ENCODE peak calls at places on chromosomes 7 and 10, in four cellular contexts. W, Z, B and T are unnamed samples.

GRCh38 chr7:77327067-77327931 is 88.8 kb downstream of the GSAP start:
- DNase-seq in W (no peak), Z (peak; percentile 70), B (peak; percentile 25), T (no peak)

GRCh38 chr7:20354825-20355466 is 24.2 kb downstream of the ITGB8 start:
- DNase-seq in W (no peak), Z (no peak), B (no peak), T (no peak)

GRCh38 chr10:125151824-125152634 is 8.3 kb downstream of the CTBP2 start:
- DNase-seq in W (no peak), Z (no peak), B (no peak), T (no peak)

GRCh38 chr7:100728196-100728595 is 5.2 kb upstream of the ZAN start:
- DNase-seq in W (no peak), Z (no peak), B (no peak), T (no peak)

GRCh38 chr7:92255308-92255707 is 9.5 kb downstream of the ANKIB1 start:
- DNase-seq in W (no peak), Z (no peak), B (no peak), T (no peak)

GRCh38 chr7:12759112-12759511 is 71.7 kb downstream of the ARL4A start:
- DNase-seq in W (no peak), Z (no peak), B (no peak), T (no peak)

GRCh38 chr10:11225935-11226334 is 208.3 kb downstream of the CELF2 start:
- DNase-seq in W (no peak), Z (no peak), B (no peak), T (peak; percentile 52)

GRCh38 chr7:2525161-2525930 is 5.8 kb downstream of the LFNG start:
- DNase-seq in W (no peak), Z (no peak), B (no peak), T (peak; percentile 36)

GRCh38 chr10:18312385-18313145 is 172.3 kb downstream of the CACNB2 start:
- DNase-seq in W (peak; percentile 15), Z (peak; percentile 64), B (peak; percentile 49), T (peak; percentile 14)

GRCh38 chr7:116689787-116690186 is 17.8 kb downstream of the MET start:
- DNase-seq in W (no peak), Z (no peak), B (no peak), T (no peak)

GRCh38 chr10:65335311-65335710 is 1590.5 kb upstream of the LRRTM3 start:
- DNase-seq in W (no peak), Z (no peak), B (no peak), T (no peak)

DNA sequence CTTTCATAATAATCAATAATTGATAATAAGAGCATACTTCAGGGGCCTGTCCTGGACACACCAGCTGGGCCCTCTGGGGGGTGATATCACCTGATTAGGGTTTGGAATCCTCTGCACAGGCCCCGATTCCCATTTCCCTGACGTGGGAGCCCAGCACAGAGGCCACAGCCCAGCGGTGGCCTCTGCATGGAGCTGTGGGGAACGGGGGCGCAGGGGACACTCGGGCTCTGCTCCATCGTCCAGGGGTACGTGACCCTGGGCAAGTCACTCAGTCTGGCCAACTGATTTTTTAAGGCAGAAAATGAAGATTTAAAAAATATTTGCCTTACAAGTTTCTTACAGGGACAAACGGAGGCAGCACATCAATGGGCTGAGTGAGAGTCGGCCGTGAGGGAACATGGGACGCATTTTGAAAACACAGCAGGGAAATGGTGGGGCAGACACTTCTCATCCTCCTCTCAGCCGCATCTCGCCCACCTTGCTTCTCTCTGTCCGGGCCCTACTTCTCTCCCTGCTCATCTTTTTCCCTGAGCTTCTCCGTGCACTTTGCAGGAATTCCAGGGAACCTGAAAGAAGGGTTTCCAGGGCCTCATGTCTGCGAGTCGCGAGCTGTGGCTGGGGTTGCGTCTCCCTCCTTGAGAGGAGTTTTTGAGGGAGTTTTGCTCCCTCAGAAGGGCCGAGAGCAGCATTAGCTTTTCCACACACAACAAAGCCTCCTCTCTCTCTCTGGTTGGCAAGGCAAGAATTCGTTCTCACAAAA is 311.9 kb downstream of the WDR37 start:
- DNase-seq in W (no peak), Z (peak; percentile 17), B (no peak), T (no peak)
- TF ChIP-seq ELF1 in W (no peak), Z (no peak), B (no peak), T (no peak)

GRCh38 chr10:23340346-23340745 is 4.3 kb downstream of the C10orf67 start:
- DNase-seq in W (no peak), Z (no peak), B (no peak), T (no peak)

GRCh38 chr10:23341004-23341403 is 3.6 kb downstream of the C10orf67 start:
- DNase-seq in W (no peak), Z (no peak), B (no peak), T (no peak)

GRCh38 chr10:23337616-23338015 is 7.0 kb downstream of the C10orf67 start:
- DNase-seq in W (no peak), Z (no peak), B (no peak), T (no peak)

GRCh38 chr10:23338886-23339285 is 5.7 kb downstream of the C10orf67 start:
- DNase-seq in W (no peak), Z (no peak), B (no peak), T (no peak)

GRCh38 chr10:23338155-23338828 is 6.3 kb downstream of the C10orf67 start:
- DNase-seq in W (peak; percentile 27), Z (no peak), B (peak; percentile 60), T (no peak)
- TF ChIP-seq ELF1 in W (no peak), Z (peak; percentile 20), B (no peak), T (no peak)

GRCh38 chr7:87480386-87480785 is 4.9 kb upstream of the ABCB4 start:
- DNase-seq in W (no peak), Z (no peak), B (no peak), T (no peak)
- TF ChIP-seq ELF1 in W (no peak), Z (no peak), B (no peak), T (no peak)

GRCh38 chr7:79770053-79770452 is 316.6 kb upstream of the MAGI2 start:
- DNase-seq in W (no peak), Z (no peak), B (no peak), T (no peak)
- TF ChIP-seq ELF1 in W (no peak), Z (no peak), B (no peak), T (no peak)